ENCODE peak calls at places on chromosomes 13 and 19, in nine cellular contexts. W is T47D; L is effector CD4-positive, alpha-beta T cell; Q is left ventricle myocardium inferior; U is iPS DF 19.7; X is sciatic nerve; N is HEK293T; G is EH; F is HFFc6. H is an unnamed sample.

GRCh38 chr13:29005035-29005434 is 184.9 kb downstream of the MTUS2 start:
- DNase-seq in X (no peak), F (no peak), G (no peak), Q (no peak), W (no peak), N (no peak), L (no peak), U (no peak), H (no peak)

GRCh38 chr19:10587022-10587838 is at the start of gene AP1M2:
- DNase-seq in G (no peak), U (peak), L (no peak), X (no peak), Q (no peak), W (no peak), N (no peak), F (no peak), H (no peak)

GRCh38 chr19:45175663-45176345 is 2.2 kb downstream of the TRAPPC6A start:
- DNase-seq in N (no peak), G (no peak), W (no peak), F (no peak), Q (no peak), U (no peak), X (no peak), L (no peak), H (no peak)

GRCh38 chr13:50208826-50209335 is 193.6 kb downstream of the KCNRG start:
- DNase-seq in F (no peak), Q (peak), L (no peak), N (peak), G (peak), U (peak), X (peak), W (no peak), H (peak)

GRCh38 chr13:98540476-98540875 is 36.4 kb downstream of the STK24 start:
- DNase-seq in N (no peak), G (peak), W (no peak), U (no peak), F (peak), X (no peak), L (no peak), Q (no peak), H (no peak)

GRCh38 chr19:1130801-1131717 is 27.3 kb downstream of the GPX4 start:
- DNase-seq in N (no peak), G (peak), L (peak), X (no peak), F (no peak), U (no peak), Q (no peak), W (no peak), H (peak)

GRCh38 chr13:63501702-63502101 is 2086.1 kb upstream of the PCDH20 start:
- DNase-seq in G (no peak), X (no peak), Q (no peak), W (no peak), U (no peak), F (no peak), L (no peak), N (no peak), H (no peak)

GRCh38 chr19:1465191-1466016 is 13.6 kb downstream of the C19orf25 start:
- DNase-seq in W (no peak), F (no peak), N (no peak), G (peak), L (no peak), X (no peak), U (no peak), Q (no peak), H (no peak)

GRCh38 chr19:47106819-47107200 is 6.8 kb downstream of the ZC3H4 start:
- DNase-seq in Q (no peak), U (no peak), W (no peak), G (peak), F (peak), L (no peak), X (no peak), N (no peak), H (no peak)

GRCh38 chr13:36173923-36174322 is 40.4 kb downstream of the SOHLH2 start:
- DNase-seq in W (no peak), L (no peak), U (no peak), G (no peak), F (no peak), Q (no peak), N (no peak), X (no peak), H (no peak)

GRCh38 chr19:40424637-40425449 is 949 bp downstream of the SERTAD1 start:
- DNase-seq in X (no peak), F (no peak), N (peak), U (no peak), G (peak), Q (no peak), W (no peak), L (no peak), H (no peak)

GRCh38 chr19:40494191-40494838 is 27.5 kb downstream of the SPTBN4 start:
- DNase-seq in L (no peak), N (no peak), W (no peak), X (no peak), Q (no peak), U (no peak), F (no peak), G (no peak), H (no peak)

GRCh38 chr19:48681127-48681470 is 8.3 kb upstream of the NTN5 start:
- DNase-seq in W (no peak), F (peak), L (no peak), X (no peak), U (no peak), Q (no peak), G (peak), N (no peak), H (no peak)

GRCh38 chr19:55283548-55284393 is at the start of gene BRSK1:
- DNase-seq in W (no peak), N (peak), F (peak), U (no peak), Q (peak), G (peak), L (peak), X (peak), H (no peak)

GRCh38 chr13:50783940-50784339 is 59.6 kb downstream of the DLEU7 start:
- DNase-seq in X (no peak), G (no peak), F (no peak), W (no peak), U (no peak), Q (no peak), N (no peak), L (no peak), H (no peak)

GRCh38 chr19:34082289-34083077 is 89.8 kb upstream of the LSM14A start:
- DNase-seq in Q (no peak), G (peak), N (no peak), L (no peak), F (peak), U (no peak), X (no peak), W (no peak), H (no peak)

GRCh38 chr13:33763021-33763420 is 54.9 kb upstream of the RFC3 start:
- DNase-seq in W (no peak), F (no peak), L (no peak), Q (no peak), N (no peak), U (no peak), G (no peak), X (no peak), H (no peak)

GRCh38 chr13:48210178-48210577 is 22.8 kb upstream of the ITM2B start:
- DNase-seq in F (peak), U (no peak), W (no peak), X (no peak), Q (no peak), L (no peak), N (no peak), G (peak), H (no peak)

GRCh38 chr13:47433461-47434005 is 536.7 kb upstream of the HTR2A start:
- DNase-seq in W (no peak), Q (no peak), N (no peak), G (peak), L (no peak), F (peak), U (no peak), X (no peak), H (no peak)

GRCh38 chr13:112725346-112726017 is 35.6 kb downstream of the ATP11A start:
- DNase-seq in U (no peak), W (peak), F (peak), N (no peak), G (peak), L (no peak), Q (no peak), X (peak), H (no peak)

GRCh38 chr19:6690160-6690885 is 20.4 kb upstream of the TNFSF14 start:
- DNase-seq in N (no peak), L (no peak), W (no peak), X (no peak), G (no peak), U (no peak), F (no peak), Q (no peak), H (no peak)

GRCh38 chr13:48223016-48223385 is 10.0 kb upstream of the ITM2B start:
- DNase-seq in U (no peak), L (no peak), W (no peak), F (no peak), Q (no peak), N (no peak), G (peak), X (no peak), H (no peak)

GRCh38 chr19:4474504-4475136 is 2.5 kb downstream of the HDGFL2 start:
- DNase-seq in G (peak), N (peak), Q (no peak), F (peak), L (no peak), W (peak), X (no peak), U (peak), H (no peak)

GRCh38 chr13:22240716-22241115 is 569.8 kb downstream of the FGF9 start:
- DNase-seq in L (no peak), Q (no peak), G (no peak), F (no peak), N (no peak), U (no peak), W (no peak), X (no peak), H (no peak)

GRCh38 chr19:12932392-12933286 is 872 bp downstream of the FARSA start:
- DNase-seq in F (no peak), L (no peak), G (no peak), U (no peak), W (no peak), Q (no peak), X (no peak), N (no peak), H (no peak)

GRCh38 chr19:55391191-55391670 is 5.5 kb downstream of the RPL28 start:
- DNase-seq in W (no peak), G (no peak), U (no peak), L (no peak), X (no peak), N (no peak), F (no peak), Q (no peak), H (no peak)

GRCh38 chr13:79194272-79194671 is 211.8 kb downstream of the RBM26 start:
- DNase-seq in F (no peak), W (no peak), N (no peak), U (no peak), G (no peak), L (no peak), X (no peak), Q (no peak), H (no peak)

H was measured in activated B cell treated with CpG ODN at 0.5 μM for 24 hours.